ENCODE peak calls at places on chromosome 20, in nine cellular contexts. S is AG10803; D is foreskin keratinocyte; N is CD4-positive, alpha-beta T cell; Y is GM13976; R is A549; Q is HCT116; L is pancreas; K is heart right ventricle. Z is an unnamed sample.

GRCh38 chr20:45861157-45862075 is 4.0 kb downstream of the ZSWIM3 start:
- DNase-seq in S (no peak), D (no peak), N (no peak), Y (no peak), R (no peak), Q (no peak), L (no peak), K (no peak), Z (no peak)

GRCh38 chr20:36102809-36103596 is 51.5 kb upstream of the EPB41L1 start:
- DNase-seq in S (no peak), D (no peak), N (no peak), Y (no peak), R (no peak), Q (no peak), L (no peak), K (no peak), Z (no peak)

GRCh38 chr20:32570401-32571190 is 14.5 kb downstream of the NOL4L start:
- DNase-seq in S (no peak), D (no peak), N (no peak), Y (no peak), R (no peak), Q (no peak), L (no peak), K (no peak), Z (no peak)

GRCh38 chr20:8527998-8528397 is 395.9 kb downstream of the PLCB1 start:
- DNase-seq in S (peak), D (peak), N (no peak), Y (no peak), R (no peak), Q (no peak), L (no peak), K (no peak), Z (no peak)

GRCh38 chr20:64106435-64106961 is 867 bp downstream of the NPBWR2 start:
- DNase-seq in S (no peak), D (no peak), N (no peak), Y (no peak), R (no peak), Q (no peak), L (no peak), K (no peak), Z (no peak)

GRCh38 chr20:4008026-4008413 is 7.3 kb downstream of the RNF24 start:
- DNase-seq in S (no peak), D (no peak), N (no peak), Y (no peak), R (no peak), Q (no peak), L (no peak), K (no peak), Z (no peak)

GRCh38 chr20:13487202-13487601 is 151.5 kb downstream of the TASP1 start:
- DNase-seq in S (no peak), D (no peak), N (no peak), Y (no peak), R (no peak), Q (no peak), L (no peak), K (no peak), Z (no peak)

GRCh38 chr20:64077876-64078551 is 1.3 kb downstream of the RGS19 start:
- DNase-seq in S (no peak), D (no peak), N (peak), Y (no peak), R (no peak), Q (no peak), L (no peak), K (no peak), Z (no peak)

GRCh38 chr20:18024606-18025127 is 33.0 kb downstream of the OVOL2 start:
- DNase-seq in S (no peak), D (no peak), N (no peak), Y (no peak), R (no peak), Q (no peak), L (no peak), K (no peak), Z (no peak)

GRCh38 chr20:44714102-44714700 is 968 bp upstream of the CCN5 start:
- DNase-seq in S (no peak), D (no peak), N (no peak), Y (no peak), R (no peak), Q (no peak), L (no peak), K (no peak), Z (no peak)

GRCh38 chr20:25197173-25197869 is 1.8 kb downstream of the ENTPD6 start:
- DNase-seq in S (no peak), D (no peak), N (peak), Y (peak), R (no peak), Q (no peak), L (no peak), K (no peak), Z (no peak)

GRCh38 chr20:45173531-45173930 is 1.2 kb upstream of the PI3 start:
- DNase-seq in S (no peak), D (no peak), N (no peak), Y (no peak), R (no peak), Q (no peak), L (no peak), K (no peak), Z (no peak)

GRCh38 chr20:59308493-59309201 is 8.2 kb downstream of the EDN3 start:
- DNase-seq in S (no peak), D (no peak), N (no peak), Y (no peak), R (peak), Q (no peak), L (peak), K (no peak), Z (no peak)
- TF ChIP-seq CTCF in S (no peak), D (no peak), N (no peak), Y (no peak), R (no peak), Q (no peak), L (no peak), K (no peak), Z (no peak)

GRCh38 chr20:49985617-49986016 is 2.8 kb downstream of the SNAI1 start:
- DNase-seq in S (no peak), D (no peak), N (no peak), Y (no peak), R (no peak), Q (no peak), L (no peak), K (no peak), Z (no peak)
- TF ChIP-seq CTCF in S (no peak), D (no peak), N (no peak), Y (no peak), R (no peak), Q (no peak), L (no peak), K (no peak), Z (no peak)

GRCh38 chr20:19122395-19122794 is 90.0 kb upstream of the SLC24A3 start:
- DNase-seq in S (no peak), D (no peak), N (no peak), Y (no peak), R (no peak), Q (no peak), L (no peak), K (no peak), Z (no peak)

GRCh38 chr20:19121463-19121862 is 91.0 kb upstream of the SLC24A3 start:
- DNase-seq in S (no peak), D (no peak), N (no peak), Y (no peak), R (no peak), Q (no peak), L (no peak), K (no peak), Z (no peak)

GRCh38 chr20:19120569-19120968 is 91.9 kb upstream of the SLC24A3 start:
- DNase-seq in S (no peak), D (no peak), N (no peak), Y (no peak), R (no peak), Q (no peak), L (no peak), K (no peak), Z (no peak)

GRCh38 chr20:19121916-19122315 is 90.5 kb upstream of the SLC24A3 start:
- DNase-seq in S (no peak), D (no peak), N (no peak), Y (no peak), R (no peak), Q (no peak), L (no peak), K (no peak), Z (no peak)

GRCh38 chr20:19120011-19120410 is 92.4 kb upstream of the SLC24A3 start:
- DNase-seq in S (no peak), D (no peak), N (no peak), Y (no peak), R (no peak), Q (no peak), L (no peak), K (no peak), Z (no peak)
- TF ChIP-seq CTCF in S (no peak), D (no peak), N (no peak), Y (no peak), R (no peak), Q (no peak), L (no peak), K (no peak), Z (no peak)

GRCh38 chr20:62702886-62703852 is 5.5 kb upstream of the NTSR1 start:
- DNase-seq in S (peak), D (peak), N (no peak), Y (no peak), R (peak), Q (peak), L (no peak), K (no peak), Z (no peak)
- TF ChIP-seq CTCF in S (peak), D (peak), N (no peak), Y (no peak), R (peak), Q (no peak), L (no peak), K (no peak), Z (no peak)

GRCh38 chr20:48129319-48129973 is 344.2 kb upstream of the SULF2 start:
- DNase-seq in S (peak), D (no peak), N (no peak), Y (no peak), R (no peak), Q (no peak), L (no peak), K (no peak), Z (no peak)
- TF ChIP-seq CTCF in S (no peak), D (no peak), N (no peak), Y (no peak), R (no peak), Q (no peak), L (no peak), K (no peak), Z (no peak)

DNA sequence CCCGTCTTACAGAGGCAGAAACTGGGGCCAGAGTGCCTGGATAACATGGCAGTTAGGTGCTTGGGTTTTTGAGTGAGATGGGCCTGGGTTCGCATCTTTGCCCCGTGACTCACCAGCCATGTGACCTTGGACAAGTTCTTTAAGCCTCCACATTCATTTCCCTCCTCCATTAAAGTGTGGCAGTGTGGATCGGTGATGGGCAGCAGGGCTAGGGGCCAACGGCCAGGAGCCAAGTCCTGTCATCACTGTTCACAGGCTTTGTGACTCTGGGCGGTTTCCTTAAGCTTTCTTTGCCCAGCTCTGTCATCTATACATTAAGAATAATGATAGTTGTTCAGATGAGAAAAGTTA is 85.5 kb upstream of the PMEPA1 start:
- DNase-seq in S (peak), D (no peak), N (no peak), Y (no peak), R (no peak), Q (no peak), L (no peak), K (no peak), Z (no peak)
- TF ChIP-seq CTCF in S (no peak), D (no peak), N (no peak), Y (no peak), R (no peak), Q (no peak), L (no peak), K (no peak), Z (no peak)

GRCh38 chr20:43511879-43512278 is 4.4 kb downstream of the L3MBTL1 start:
- DNase-seq in S (no peak), D (no peak), N (no peak), Y (no peak), R (no peak), Q (no peak), L (no peak), K (no peak), Z (no peak)

GRCh38 chr20:43507150-43508080 is at the start of gene L3MBTL1:
- DNase-seq in S (peak), D (no peak), N (no peak), Y (peak), R (peak), Q (peak), L (peak), K (no peak), Z (peak)

GRCh38 chr20:43508106-43508505 is 609 bp downstream of the L3MBTL1 start:
- DNase-seq in S (no peak), D (no peak), N (no peak), Y (no peak), R (peak), Q (no peak), L (no peak), K (no peak), Z (peak)

GRCh38 chr20:43506238-43506637 is 1.3 kb upstream of the L3MBTL1 start:
- DNase-seq in S (no peak), D (no peak), N (no peak), Y (no peak), R (no peak), Q (no peak), L (no peak), K (no peak), Z (no peak)

DNA sequence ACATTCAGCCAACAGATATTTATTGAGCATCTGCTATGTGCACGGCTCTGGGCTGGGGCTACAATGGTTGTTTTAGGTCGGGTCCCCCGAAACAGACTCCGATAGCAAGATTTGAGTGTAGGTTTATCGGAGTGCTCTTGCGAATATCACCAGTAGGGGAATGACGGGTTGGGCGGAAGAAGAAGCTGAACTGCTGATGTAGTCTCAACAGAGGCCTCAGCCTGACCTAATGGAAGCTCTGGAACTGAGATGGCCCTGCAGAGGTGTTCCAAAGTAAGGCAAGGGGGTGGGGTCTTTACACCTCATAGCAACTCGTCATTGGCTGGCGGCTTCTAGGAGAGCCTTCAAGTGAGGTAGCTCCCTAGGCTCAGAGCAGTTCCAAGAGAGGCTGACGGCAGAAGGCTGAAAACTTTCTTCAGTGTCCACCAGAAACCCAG is 1.1 kb downstream of the L3MBTL1 start:
- DNase-seq in S (no peak), D (no peak), N (no peak), Y (no peak), R (peak), Q (no peak), L (no peak), K (no peak), Z (peak)
- TF ChIP-seq CTCF in S (no peak), D (no peak), N (no peak), Y (no peak), R (no peak), Q (no peak), L (no peak), K (no peak), Z (peak)

DNA sequence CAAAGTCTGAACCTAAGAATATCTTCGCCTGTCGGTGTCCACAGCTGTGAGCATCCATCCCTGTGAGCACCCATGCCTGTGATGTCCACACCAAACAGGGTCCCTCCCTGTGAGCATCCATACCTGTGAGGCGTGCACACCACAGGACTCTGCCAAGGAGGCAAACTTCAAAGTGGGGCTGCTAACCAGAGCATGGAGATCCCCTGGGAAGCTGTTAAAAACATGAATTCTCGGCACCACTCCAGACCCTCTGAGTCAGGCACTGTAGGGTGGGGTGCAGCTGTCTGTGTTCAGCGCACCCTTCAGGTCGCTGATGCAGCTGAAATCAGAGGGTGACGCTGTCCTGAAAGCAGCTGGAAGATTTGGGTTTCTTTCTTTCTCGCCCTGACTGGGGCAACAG is 85.4 kb upstream of the NXT1 start:
- DNase-seq in S (no peak), D (no peak), N (no peak), Y (no peak), R (no peak), Q (no peak), L (no peak), K (no peak), Z (no peak)
- TF ChIP-seq CTCF in S (no peak), D (no peak), N (no peak), Y (no peak), R (no peak), Q (no peak), L (no peak), K (no peak), Z (no peak)

GRCh38 chr20:21027569-21027968 is 78.6 kb downstream of the LINC00237 start:
- DNase-seq in S (no peak), D (no peak), N (no peak), Y (no peak), R (peak), Q (peak), L (no peak), K (no peak), Z (peak)
- TF ChIP-seq CTCF in S (peak), D (no peak), N (no peak), Y (no peak), R (no peak), Q (no peak), L (no peak), K (no peak), Z (peak)

Z was measured in endothelial cell.